ENCODE peak calls at places on chromosomes 7 and 10, in ten cellular contexts. One of them, this sample, is unnamed.

GRCh38 chr7:74501298-74501697 is 47.6 kb downstream of the GTF2IRD1 start:
- DNase-seq in aorta: peak
- DNase-seq in HCT116: no peak
- DNase-seq in body of pancreas: peak
- DNase-seq in lower lobe of right lung: peak
- DNase-seq in A549: no peak
- DNase-seq in adrenal gland: peak
- DNase-seq in uterus: no peak
- DNase-seq in breast epithelium: peak
- DNase-seq in brain microvascular endothelial cell: no peak
- DNase-seq in this sample: no peak

GRCh38 chr7:139777948-139778841 is at the start of gene HIPK2:
- DNase-seq in aorta: peak
- DNase-seq in HCT116: no peak
- DNase-seq in body of pancreas: peak
- DNase-seq in lower lobe of right lung: peak
- DNase-seq in A549: peak
- DNase-seq in adrenal gland: peak
- DNase-seq in uterus: peak
- DNase-seq in breast epithelium: peak
- DNase-seq in brain microvascular endothelial cell: peak
- DNase-seq in this sample: peak

GRCh38 chr10:119616879-119617580 is 20.3 kb upstream of the TIAL1 start:
- DNase-seq in aorta: no peak
- DNase-seq in HCT116: no peak
- DNase-seq in body of pancreas: no peak
- DNase-seq in lower lobe of right lung: no peak
- DNase-seq in A549: peak
- DNase-seq in adrenal gland: no peak
- DNase-seq in uterus: no peak
- DNase-seq in breast epithelium: no peak
- DNase-seq in brain microvascular endothelial cell: no peak
- DNase-seq in this sample: no peak

GRCh38 chr7:82677493-82677892 is 233.9 kb upstream of the CACNA2D1 start:
- DNase-seq in aorta: no peak
- DNase-seq in HCT116: no peak
- DNase-seq in body of pancreas: no peak
- DNase-seq in lower lobe of right lung: no peak
- DNase-seq in A549: no peak
- DNase-seq in adrenal gland: no peak
- DNase-seq in uterus: no peak
- DNase-seq in breast epithelium: no peak
- DNase-seq in brain microvascular endothelial cell: peak
- DNase-seq in this sample: no peak

GRCh38 chr7:132580277-132580676 is 4.0 kb upstream of the PLXNA4 start:
- DNase-seq in aorta: no peak
- DNase-seq in HCT116: no peak
- DNase-seq in body of pancreas: no peak
- DNase-seq in lower lobe of right lung: no peak
- DNase-seq in A549: peak
- DNase-seq in adrenal gland: no peak
- DNase-seq in uterus: no peak
- DNase-seq in breast epithelium: no peak
- DNase-seq in brain microvascular endothelial cell: no peak
- DNase-seq in this sample: no peak

GRCh38 chr10:119723161-119723560 is 2.7 kb upstream of the INPP5F start:
- DNase-seq in aorta: no peak
- DNase-seq in HCT116: no peak
- DNase-seq in body of pancreas: no peak
- DNase-seq in lower lobe of right lung: no peak
- DNase-seq in A549: no peak
- DNase-seq in adrenal gland: no peak
- DNase-seq in uterus: no peak
- DNase-seq in breast epithelium: no peak
- DNase-seq in brain microvascular endothelial cell: no peak
- DNase-seq in this sample: no peak

GRCh38 chr10:130027716-130028464 is 63.8 kb upstream of the EBF3 start:
- DNase-seq in aorta: peak
- DNase-seq in HCT116: no peak
- DNase-seq in body of pancreas: no peak
- DNase-seq in lower lobe of right lung: no peak
- DNase-seq in A549: no peak
- DNase-seq in adrenal gland: no peak
- DNase-seq in uterus: no peak
- DNase-seq in breast epithelium: no peak
- DNase-seq in brain microvascular endothelial cell: no peak
- DNase-seq in this sample: peak

GRCh38 chr7:110922906-110923305 is 168.0 kb upstream of the LRRN3 start:
- DNase-seq in aorta: no peak
- DNase-seq in HCT116: no peak
- DNase-seq in body of pancreas: no peak
- DNase-seq in lower lobe of right lung: no peak
- DNase-seq in A549: peak
- DNase-seq in adrenal gland: no peak
- DNase-seq in uterus: no peak
- DNase-seq in breast epithelium: no peak
- DNase-seq in brain microvascular endothelial cell: peak
- DNase-seq in this sample: no peak

GRCh38 chr10:91614254-91614624 is 18.6 kb downstream of the PPP1R3C start:
- DNase-seq in aorta: no peak
- DNase-seq in HCT116: no peak
- DNase-seq in body of pancreas: no peak
- DNase-seq in lower lobe of right lung: no peak
- DNase-seq in A549: no peak
- DNase-seq in adrenal gland: no peak
- DNase-seq in uterus: no peak
- DNase-seq in breast epithelium: no peak
- DNase-seq in brain microvascular endothelial cell: peak
- DNase-seq in this sample: no peak

GRCh38 chr10:121648493-121648892 is 50.2 kb upstream of the FGFR2 start:
- DNase-seq in aorta: no peak
- DNase-seq in HCT116: no peak
- DNase-seq in body of pancreas: no peak
- DNase-seq in lower lobe of right lung: no peak
- DNase-seq in A549: no peak
- DNase-seq in adrenal gland: no peak
- DNase-seq in uterus: no peak
- DNase-seq in breast epithelium: no peak
- DNase-seq in brain microvascular endothelial cell: no peak
- DNase-seq in this sample: no peak

DNA sequence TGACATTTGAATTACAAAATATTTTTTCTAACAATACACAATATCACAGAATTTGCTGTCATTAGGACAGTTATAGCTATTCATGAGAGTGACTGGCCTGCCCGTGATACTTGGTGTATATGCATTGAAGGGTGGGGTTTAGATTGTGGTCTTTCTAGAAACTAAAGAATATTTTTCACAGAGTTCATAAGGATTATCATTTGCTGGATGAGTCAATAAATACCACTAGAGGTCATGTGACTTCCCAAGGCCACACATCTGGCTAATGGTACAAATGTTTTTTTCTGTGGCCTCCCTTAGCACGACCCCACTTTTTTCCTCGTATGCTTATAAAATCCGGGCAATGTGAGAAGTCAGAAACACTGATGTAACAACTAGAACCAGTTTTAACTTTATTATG is 5.2 kb downstream of the OPTN start:
- DNase-seq in aorta: no peak
- DNase-seq in HCT116: no peak
- DNase-seq in body of pancreas: no peak
- DNase-seq in lower lobe of right lung: no peak
- DNase-seq in A549: no peak
- DNase-seq in adrenal gland: no peak
- DNase-seq in uterus: no peak
- DNase-seq in breast epithelium: no peak
- DNase-seq in brain microvascular endothelial cell: no peak
- DNase-seq in this sample: no peak
- H3K27ac ChIP-seq in aorta: no peak
- H3K27ac ChIP-seq in HCT116: no peak
- H3K27ac ChIP-seq in body of pancreas: no peak
- H3K27ac ChIP-seq in lower lobe of right lung: no peak
- H3K27ac ChIP-seq in A549: no peak
- H3K27ac ChIP-seq in adrenal gland: no peak
- H3K27ac ChIP-seq in uterus: no peak
- H3K27ac ChIP-seq in breast epithelium: no peak
- H3K27ac ChIP-seq in brain microvascular endothelial cell: no peak
- H3K27ac ChIP-seq in this sample: no peak

GRCh38 chr7:117322741-117323584 is at the start of gene WNT2:
- DNase-seq in aorta: no peak
- DNase-seq in HCT116: no peak
- DNase-seq in body of pancreas: no peak
- DNase-seq in lower lobe of right lung: no peak
- DNase-seq in A549: peak
- DNase-seq in adrenal gland: no peak
- DNase-seq in uterus: no peak
- DNase-seq in breast epithelium: no peak
- DNase-seq in brain microvascular endothelial cell: no peak
- DNase-seq in this sample: no peak
- H3K27ac ChIP-seq in aorta: no peak
- H3K27ac ChIP-seq in HCT116: no peak
- H3K27ac ChIP-seq in body of pancreas: no peak
- H3K27ac ChIP-seq in lower lobe of right lung: peak
- H3K27ac ChIP-seq in A549: no peak
- H3K27ac ChIP-seq in adrenal gland: no peak
- H3K27ac ChIP-seq in uterus: peak
- H3K27ac ChIP-seq in breast epithelium: peak
- H3K27ac ChIP-seq in brain microvascular endothelial cell: no peak
- H3K27ac ChIP-seq in this sample: peak

DNA sequence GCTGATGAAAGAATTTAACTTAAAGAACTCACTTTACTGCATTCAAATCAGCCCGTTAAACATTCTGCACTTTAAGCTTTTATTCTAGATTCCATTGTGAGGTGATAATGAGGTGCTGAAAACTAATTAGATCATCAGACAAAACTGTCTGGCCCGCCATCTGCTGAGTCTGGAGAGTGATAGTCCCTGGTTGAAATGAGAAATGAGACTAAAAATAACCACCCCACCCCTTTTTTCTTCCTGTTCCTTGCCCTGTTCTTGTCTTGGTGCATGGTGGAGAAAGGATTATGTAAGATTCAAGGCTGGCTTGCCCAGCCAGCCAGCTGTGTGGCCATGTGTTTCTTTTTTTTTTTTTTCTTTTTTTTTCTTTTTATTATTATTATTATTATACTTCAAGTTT is 277.0 kb upstream of the COBL start:
- DNase-seq in aorta: no peak
- DNase-seq in HCT116: no peak
- DNase-seq in body of pancreas: no peak
- DNase-seq in lower lobe of right lung: no peak
- DNase-seq in A549: no peak
- DNase-seq in adrenal gland: no peak
- DNase-seq in uterus: no peak
- DNase-seq in breast epithelium: no peak
- DNase-seq in brain microvascular endothelial cell: no peak
- DNase-seq in this sample: no peak
- H3K27ac ChIP-seq in aorta: no peak
- H3K27ac ChIP-seq in HCT116: no peak
- H3K27ac ChIP-seq in body of pancreas: no peak
- H3K27ac ChIP-seq in lower lobe of right lung: no peak
- H3K27ac ChIP-seq in A549: no peak
- H3K27ac ChIP-seq in adrenal gland: no peak
- H3K27ac ChIP-seq in uterus: no peak
- H3K27ac ChIP-seq in breast epithelium: no peak
- H3K27ac ChIP-seq in brain microvascular endothelial cell: no peak
- H3K27ac ChIP-seq in this sample: no peak

GRCh38 chr7:134726581-134726980 is 52.9 kb upstream of the CALD1 start:
- DNase-seq in aorta: no peak
- DNase-seq in HCT116: no peak
- DNase-seq in body of pancreas: no peak
- DNase-seq in lower lobe of right lung: no peak
- DNase-seq in A549: no peak
- DNase-seq in adrenal gland: no peak
- DNase-seq in uterus: no peak
- DNase-seq in breast epithelium: no peak
- DNase-seq in brain microvascular endothelial cell: no peak
- DNase-seq in this sample: no peak

GRCh38 chr7:134730359-134730758 is 49.1 kb upstream of the CALD1 start:
- DNase-seq in aorta: no peak
- DNase-seq in HCT116: no peak
- DNase-seq in body of pancreas: no peak
- DNase-seq in lower lobe of right lung: no peak
- DNase-seq in A549: no peak
- DNase-seq in adrenal gland: no peak
- DNase-seq in uterus: no peak
- DNase-seq in breast epithelium: no peak
- DNase-seq in brain microvascular endothelial cell: peak
- DNase-seq in this sample: no peak

GRCh38 chr7:134729895-134730294 is 49.5 kb upstream of the CALD1 start:
- DNase-seq in aorta: no peak
- DNase-seq in HCT116: no peak
- DNase-seq in body of pancreas: no peak
- DNase-seq in lower lobe of right lung: no peak
- DNase-seq in A549: no peak
- DNase-seq in adrenal gland: no peak
- DNase-seq in uterus: peak
- DNase-seq in breast epithelium: no peak
- DNase-seq in brain microvascular endothelial cell: no peak
- DNase-seq in this sample: no peak

GRCh38 chr7:134724606-134725005 is 54.8 kb upstream of the CALD1 start:
- DNase-seq in aorta: no peak
- DNase-seq in HCT116: peak
- DNase-seq in body of pancreas: no peak
- DNase-seq in lower lobe of right lung: no peak
- DNase-seq in A549: peak
- DNase-seq in adrenal gland: no peak
- DNase-seq in uterus: no peak
- DNase-seq in breast epithelium: no peak
- DNase-seq in brain microvascular endothelial cell: peak
- DNase-seq in this sample: no peak

GRCh38 chr7:134727711-134728110 is 51.7 kb upstream of the CALD1 start:
- DNase-seq in aorta: no peak
- DNase-seq in HCT116: no peak
- DNase-seq in body of pancreas: no peak
- DNase-seq in lower lobe of right lung: no peak
- DNase-seq in A549: no peak
- DNase-seq in adrenal gland: no peak
- DNase-seq in uterus: no peak
- DNase-seq in breast epithelium: no peak
- DNase-seq in brain microvascular endothelial cell: no peak
- DNase-seq in this sample: no peak
- H3K27ac ChIP-seq in aorta: peak
- H3K27ac ChIP-seq in HCT116: no peak
- H3K27ac ChIP-seq in body of pancreas: no peak
- H3K27ac ChIP-seq in lower lobe of right lung: no peak
- H3K27ac ChIP-seq in A549: no peak
- H3K27ac ChIP-seq in adrenal gland: no peak
- H3K27ac ChIP-seq in uterus: peak
- H3K27ac ChIP-seq in breast epithelium: no peak
- H3K27ac ChIP-seq in brain microvascular endothelial cell: no peak
- H3K27ac ChIP-seq in this sample: no peak

GRCh38 chr7:17015575-17015974 is 133.8 kb upstream of the AGR3 start:
- DNase-seq in aorta: no peak
- DNase-seq in HCT116: no peak
- DNase-seq in body of pancreas: no peak
- DNase-seq in lower lobe of right lung: no peak
- DNase-seq in A549: no peak
- DNase-seq in adrenal gland: no peak
- DNase-seq in uterus: no peak
- DNase-seq in breast epithelium: no peak
- DNase-seq in brain microvascular endothelial cell: no peak
- DNase-seq in this sample: no peak
- H3K27ac ChIP-seq in aorta: no peak
- H3K27ac ChIP-seq in HCT116: no peak
- H3K27ac ChIP-seq in body of pancreas: no peak
- H3K27ac ChIP-seq in lower lobe of right lung: no peak
- H3K27ac ChIP-seq in A549: no peak
- H3K27ac ChIP-seq in adrenal gland: no peak
- H3K27ac ChIP-seq in uterus: no peak
- H3K27ac ChIP-seq in breast epithelium: peak
- H3K27ac ChIP-seq in brain microvascular endothelial cell: peak
- H3K27ac ChIP-seq in this sample: peak

This sample was measured in left lung.